ENCODE peak calls at places on chromosomes 7 and 10, in four cellular contexts. B is IMR-90, W is K562, M is HepG2. P is an unnamed sample.

GRCh38 chr7:36208406-36208805 is 55.4 kb downstream of the EEPD1 start:
- DNase-seq in B (peak), M (no peak), W (no peak), P (no peak)

GRCh38 chr7:140200102-140200989 is 23.6 kb upstream of the KDM7A start:
- DNase-seq in W (peak), M (peak), B (peak), P (peak)

GRCh38 chr7:12434012-12434642 is 30.5 kb upstream of the VWDE start:
- DNase-seq in W (no peak), M (no peak), B (no peak), P (no peak)

GRCh38 chr7:127536426-127537152 is 48.8 kb downstream of the GCC1 start:
- DNase-seq in B (no peak), W (no peak), M (no peak), P (no peak)

GRCh38 chr10:132828681-132829080 is 42.7 kb upstream of the NKX6-2 start:
- DNase-seq in M (no peak), W (no peak), B (no peak), P (no peak)

GRCh38 chr7:137130751-137131158 is 212.8 kb downstream of the PTN start:
- DNase-seq in W (no peak), B (peak), M (peak), P (no peak)

GRCh38 chr10:6473430-6473829 is 106.6 kb downstream of the PRKCQ start:
- DNase-seq in M (no peak), W (peak), B (no peak), P (no peak)

GRCh38 chr7:94366827-94367226 is 27.9 kb upstream of the COL1A2 start:
- DNase-seq in M (no peak), B (no peak), W (no peak), P (no peak)

GRCh38 chr10:114175667-114176066 is 1.7 kb upstream of the CCDC186 start:
- DNase-seq in M (no peak), B (no peak), W (no peak), P (no peak)

GRCh38 chr10:48460148-48460545 is 144.7 kb downstream of the ARHGAP22 start:
- DNase-seq in B (no peak), M (no peak), W (no peak), P (no peak)

GRCh38 chr7:51539840-51540239 is 223.2 kb upstream of the COBL start:
- DNase-seq in B (no peak), M (no peak), W (no peak), P (no peak)

GRCh38 chr7:50826371-50827172 is 43.9 kb upstream of the GRB10 start:
- DNase-seq in B (peak), W (no peak), M (peak), P (peak)

DNA sequence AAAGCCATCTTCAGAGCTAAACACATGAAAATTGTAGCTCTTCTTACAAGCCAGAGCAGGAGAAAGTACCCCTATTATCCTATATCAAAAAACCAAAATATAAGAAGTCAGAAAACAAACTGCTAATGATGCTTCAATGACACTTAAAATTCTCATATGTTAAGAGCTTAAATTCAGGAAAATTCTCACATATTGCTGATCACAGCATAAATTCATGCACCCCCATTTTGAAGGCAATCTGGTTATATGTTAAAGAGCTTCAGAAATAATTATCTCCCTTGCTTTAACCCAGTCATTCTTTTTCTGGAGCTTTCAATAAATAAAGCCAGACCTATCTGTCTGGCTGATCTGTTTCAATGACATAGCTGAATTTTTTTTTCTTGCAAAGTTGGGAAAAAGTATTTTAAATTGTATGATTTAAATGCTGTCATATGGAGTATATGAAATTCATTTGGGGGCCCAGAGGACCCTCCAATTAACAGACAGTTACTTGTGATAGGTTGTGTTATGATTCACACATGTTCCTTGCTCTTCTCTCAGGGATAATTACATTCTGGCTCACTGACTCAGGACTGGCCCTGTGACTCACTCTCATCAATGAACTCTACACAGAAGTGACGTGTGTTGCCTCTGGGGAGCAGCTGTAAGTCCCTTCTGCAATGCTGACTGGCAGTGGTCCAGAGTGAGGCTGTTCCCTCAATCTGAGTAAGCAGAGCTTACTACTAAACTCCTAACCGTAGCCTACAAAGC is 85.2 kb downstream of the HGF start:
- DNase-seq in B (peak), W (no peak), M (peak), P (peak)
- TF ChIP-seq MAFK in B (peak), W (peak), M (peak), P (peak)

GRCh38 chr10:101132636-101133473 is 1.8 kb downstream of the TLX1 start:
- DNase-seq in W (no peak), B (no peak), M (no peak), P (no peak)
- TF ChIP-seq MAFK in W (no peak), B (no peak), M (no peak), P (no peak)

DNA sequence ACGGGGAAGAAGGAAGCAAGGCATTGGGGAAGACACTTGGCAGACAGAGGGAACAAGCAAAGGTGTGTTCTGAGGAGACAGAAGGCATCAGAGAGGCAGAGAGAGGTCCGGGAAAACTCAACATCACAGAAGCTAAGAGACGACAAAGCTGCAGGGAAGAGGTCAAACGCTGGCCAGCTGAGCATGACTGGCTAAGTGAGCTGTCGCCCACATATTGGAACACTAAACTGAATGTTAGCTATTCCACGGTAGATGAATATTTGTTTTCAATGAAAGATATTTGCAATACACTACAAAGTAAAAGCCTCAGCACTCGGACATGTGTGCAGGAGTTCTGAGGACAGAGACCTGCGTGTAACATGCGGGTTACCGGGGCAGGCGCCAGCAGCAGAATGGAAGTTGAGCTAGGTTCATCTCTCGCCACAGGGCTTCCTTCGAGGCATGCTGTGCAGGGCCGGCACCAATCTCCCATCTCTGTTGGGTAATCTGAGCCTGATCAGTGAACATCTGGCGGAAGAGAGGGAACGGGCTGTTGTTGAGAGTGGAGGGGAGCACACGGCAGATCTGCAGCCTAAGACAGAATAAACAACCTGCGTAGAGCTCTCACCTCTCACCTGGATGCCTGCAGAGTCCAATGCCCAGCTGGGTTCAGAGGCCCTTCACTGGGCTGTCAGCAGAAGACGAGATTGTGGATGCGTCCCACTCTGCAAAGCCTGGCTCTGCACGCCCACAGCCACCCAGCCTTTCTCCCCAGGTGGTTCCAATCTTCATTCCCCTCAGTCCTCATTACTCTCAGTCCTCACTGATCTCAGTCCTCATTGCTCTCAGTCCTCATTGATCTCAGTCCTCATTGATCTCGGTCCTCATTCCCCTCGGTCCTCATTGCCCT is 35.9 kb downstream of the INSIG1 start:
- DNase-seq in M (no peak), W (no peak), B (no peak), P (no peak)
- TF ChIP-seq MAFK in M (no peak), W (no peak), B (no peak), P (no peak)

GRCh38 chr10:58266826-58267712 is 625 bp downstream of the IPMK start:
- DNase-seq in W (peak), M (peak), B (peak), P (no peak)
- TF ChIP-seq MAFK in W (no peak), M (no peak), B (no peak), P (no peak)

DNA sequence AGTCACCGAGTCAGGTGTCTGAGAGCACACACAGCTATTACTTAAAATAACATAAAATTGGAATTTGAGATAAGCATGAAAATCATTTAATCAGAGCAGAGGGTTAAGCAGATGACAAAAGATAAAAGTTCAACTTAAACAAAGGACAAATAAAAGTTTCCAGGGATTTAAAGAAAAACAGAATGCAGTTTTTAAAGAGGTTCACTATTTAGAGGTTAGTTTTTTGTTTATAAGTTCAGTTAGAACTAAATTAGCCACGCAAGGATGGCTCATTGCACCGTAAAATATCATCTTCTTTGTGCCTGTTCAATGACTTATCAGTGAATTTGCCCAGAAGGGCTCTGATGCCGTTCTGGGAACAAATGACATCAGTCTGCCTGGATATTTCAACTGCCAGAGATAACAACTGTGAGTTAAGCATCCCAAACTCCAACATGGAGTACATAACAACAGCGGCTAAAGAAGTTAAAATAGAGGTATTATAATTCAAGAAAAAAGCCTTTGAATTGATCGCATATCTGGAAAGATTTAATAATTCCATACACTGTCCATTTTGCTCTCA is 107.8 kb downstream of the ANK3 start:
- DNase-seq in W (no peak), M (no peak), B (no peak), P (no peak)
- TF ChIP-seq MAFK in W (peak), M (no peak), B (no peak), P (no peak)

GRCh38 chr7:138328215-138328614 is 131.8 kb upstream of the TRIM24 start:
- DNase-seq in W (no peak), B (no peak), M (peak), P (no peak)
- TF ChIP-seq MAFK in W (no peak), B (no peak), M (no peak), P (no peak)

GRCh38 chr7:157080111-157080730 is 58.5 kb upstream of the UBE3C start:
- DNase-seq in B (peak), W (no peak), M (no peak), P (no peak)

GRCh38 chr7:157077986-157078644 is 60.6 kb upstream of the UBE3C start:
- DNase-seq in W (no peak), M (no peak), B (no peak), P (no peak)

GRCh38 chr7:157077021-157077420 is 61.7 kb upstream of the UBE3C start:
- DNase-seq in M (no peak), W (no peak), B (no peak), P (no peak)

GRCh38 chr7:157076466-157076865 is 62.3 kb upstream of the UBE3C start:
- DNase-seq in M (no peak), B (no peak), W (no peak), P (no peak)

DNA sequence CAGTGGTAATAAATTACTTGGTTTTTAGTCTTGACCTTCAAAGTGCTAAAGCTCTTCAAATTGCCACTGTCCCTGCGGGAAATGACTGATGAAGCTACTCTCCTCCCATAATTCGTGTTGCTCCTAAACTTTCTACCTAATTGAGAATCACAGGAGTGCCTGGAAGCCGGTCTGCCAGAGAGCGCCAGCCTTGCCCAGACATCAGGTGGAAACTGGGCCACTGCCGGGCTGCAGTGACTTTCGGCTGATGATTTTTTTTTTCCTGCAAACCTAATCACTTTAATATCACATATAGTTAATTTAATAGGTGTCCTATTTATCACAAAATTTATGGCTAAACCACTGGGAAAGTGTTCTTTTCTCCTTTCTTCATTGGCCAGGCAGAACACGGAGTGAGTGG is 59.6 kb upstream of the UBE3C start:
- DNase-seq in M (no peak), W (no peak), B (no peak), P (no peak)
- TF ChIP-seq MAFK in M (no peak), W (no peak), B (no peak), P (no peak)

GRCh38 chr7:17623546-17624185 is 316.6 kb downstream of the SNX13 start:
- DNase-seq in W (no peak), B (peak), M (no peak), P (peak)

GRCh38 chr7:17625038-17625437 is 315.3 kb downstream of the SNX13 start:
- DNase-seq in M (no peak), W (no peak), B (peak), P (no peak)

GRCh38 chr7:17624379-17624778 is 315.9 kb downstream of the SNX13 start:
- DNase-seq in W (no peak), B (no peak), M (no peak), P (no peak)

GRCh38 chr7:17622443-17622842 is 317.9 kb downstream of the SNX13 start:
- DNase-seq in B (no peak), M (no peak), W (no peak), P (no peak)

GRCh38 chr7:17626215-17626614 is 314.1 kb downstream of the SNX13 start:
- DNase-seq in M (no peak), B (no peak), W (no peak), P (no peak)
- TF ChIP-seq MAFK in M (no peak), B (no peak), W (no peak), P (no peak)

GRCh38 chr7:29563590-29564454 is at the start of gene PRR15:
- DNase-seq in M (peak), W (no peak), B (no peak), P (peak)
- TF ChIP-seq MAFK in M (no peak), W (no peak), B (no peak), P (no peak)

DNA sequence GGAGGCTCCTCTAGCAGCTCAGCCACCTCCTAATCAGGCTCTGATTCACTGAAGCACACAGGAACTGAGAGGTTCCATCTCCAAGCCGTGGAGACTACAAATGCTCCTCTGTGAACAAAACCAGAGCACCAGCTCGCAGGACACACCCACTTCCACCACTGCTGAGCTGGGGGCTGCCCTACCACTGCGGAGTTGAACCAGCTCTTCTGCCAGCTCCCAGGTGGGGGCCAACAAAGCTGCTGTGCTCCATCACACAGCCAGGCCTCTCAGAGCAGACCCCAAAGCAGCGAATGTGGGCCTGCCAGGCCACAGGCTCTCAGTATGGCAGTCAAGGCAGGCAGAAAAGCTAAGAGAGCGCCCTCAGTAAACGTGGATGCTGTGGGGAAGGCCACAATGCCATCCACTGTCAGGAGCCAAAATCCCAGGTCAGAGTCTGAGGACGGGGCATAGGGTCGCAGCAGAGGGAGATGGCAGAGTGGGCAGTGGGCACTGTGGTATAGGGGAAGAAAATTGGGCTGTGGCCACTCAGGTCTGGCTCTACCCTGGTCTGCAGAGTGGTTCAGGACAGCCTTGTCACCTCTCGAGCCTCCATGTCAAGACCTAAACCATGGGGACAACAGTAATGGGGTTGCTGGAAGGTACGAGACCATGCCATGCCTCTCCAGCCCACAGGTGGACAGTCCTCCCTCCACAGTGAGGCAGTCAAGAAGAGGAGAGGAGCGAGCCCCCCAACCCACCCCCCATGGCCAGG is 82.1 kb downstream of the GRID1 start:
- DNase-seq in B (no peak), M (no peak), W (no peak), P (no peak)
- TF ChIP-seq MAFK in B (no peak), M (no peak), W (no peak), P (no peak)

P was measured in A549.